ENCODE peak calls at places on chromosomes 13 and 19, in six cellular contexts. One of them, this sample, is unnamed.

GRCh38 chr19:35125746-35126623 is 8.9 kb downstream of the LGI4 start:
- DNase-seq in Caki2: no peak
- DNase-seq in D341Med: no peak
- DNase-seq in CD8-positive, alpha-beta memory T cell: no peak
- DNase-seq in neural progenitor cell: no peak
- DNase-seq in AG04450: no peak
- DNase-seq in this sample: no peak

GRCh38 chr13:29771247-29771646 is 79.2 kb downstream of the UBL3 start:
- DNase-seq in Caki2: peak
- DNase-seq in D341Med: no peak
- DNase-seq in CD8-positive, alpha-beta memory T cell: peak
- DNase-seq in neural progenitor cell: peak
- DNase-seq in AG04450: no peak
- DNase-seq in this sample: no peak

GRCh38 chr19:7000816-7001215 is 20.4 kb downstream of the MBD3L2B start:
- DNase-seq in Caki2: no peak
- DNase-seq in D341Med: no peak
- DNase-seq in CD8-positive, alpha-beta memory T cell: no peak
- DNase-seq in neural progenitor cell: no peak
- DNase-seq in AG04450: no peak
- DNase-seq in this sample: no peak

GRCh38 chr13:66159526-66159925 is 1070.6 kb downstream of the PCDH9 start:
- DNase-seq in Caki2: peak
- DNase-seq in D341Med: no peak
- DNase-seq in CD8-positive, alpha-beta memory T cell: no peak
- DNase-seq in neural progenitor cell: no peak
- DNase-seq in AG04450: no peak
- DNase-seq in this sample: no peak

GRCh38 chr13:32019612-32020233 is 11.9 kb upstream of the FRY start:
- DNase-seq in Caki2: peak
- DNase-seq in D341Med: peak
- DNase-seq in CD8-positive, alpha-beta memory T cell: peak
- DNase-seq in neural progenitor cell: peak
- DNase-seq in AG04450: peak
- DNase-seq in this sample: no peak

GRCh38 chr13:63048648-63049047 is 1633.0 kb upstream of the PCDH20 start:
- DNase-seq in Caki2: no peak
- DNase-seq in D341Med: no peak
- DNase-seq in CD8-positive, alpha-beta memory T cell: no peak
- DNase-seq in neural progenitor cell: no peak
- DNase-seq in AG04450: no peak
- DNase-seq in this sample: no peak

GRCh38 chr13:34867590-34867989 is 74.5 kb upstream of the NBEA start:
- DNase-seq in Caki2: peak
- DNase-seq in D341Med: no peak
- DNase-seq in CD8-positive, alpha-beta memory T cell: no peak
- DNase-seq in neural progenitor cell: no peak
- DNase-seq in AG04450: no peak
- DNase-seq in this sample: no peak

GRCh38 chr19:36136975-36137686 is 2.7 kb upstream of the CAPNS1 start:
- DNase-seq in Caki2: peak
- DNase-seq in D341Med: peak
- DNase-seq in CD8-positive, alpha-beta memory T cell: no peak
- DNase-seq in neural progenitor cell: no peak
- DNase-seq in AG04450: no peak
- DNase-seq in this sample: no peak

GRCh38 chr19:49536921-49537462 is 9.2 kb downstream of the RCN3 start:
- DNase-seq in Caki2: no peak
- DNase-seq in D341Med: no peak
- DNase-seq in CD8-positive, alpha-beta memory T cell: no peak
- DNase-seq in neural progenitor cell: no peak
- DNase-seq in AG04450: no peak
- DNase-seq in this sample: no peak

GRCh38 chr13:42048323-42048624 is 174 bp upstream of the DGKH start:
- DNase-seq in Caki2: no peak
- DNase-seq in D341Med: no peak
- DNase-seq in CD8-positive, alpha-beta memory T cell: peak
- DNase-seq in neural progenitor cell: no peak
- DNase-seq in AG04450: no peak
- DNase-seq in this sample: no peak

GRCh38 chr13:41767801-41768200 is 193.1 kb downstream of the VWA8 start:
- DNase-seq in Caki2: no peak
- DNase-seq in D341Med: no peak
- DNase-seq in CD8-positive, alpha-beta memory T cell: no peak
- DNase-seq in neural progenitor cell: no peak
- DNase-seq in AG04450: no peak
- DNase-seq in this sample: no peak

GRCh38 chr13:98320561-98321105 is 143.6 kb upstream of the RNF113B start:
- DNase-seq in Caki2: no peak
- DNase-seq in D341Med: no peak
- DNase-seq in CD8-positive, alpha-beta memory T cell: no peak
- DNase-seq in neural progenitor cell: no peak
- DNase-seq in AG04450: no peak
- DNase-seq in this sample: no peak

GRCh38 chr13:98826156-98826555 is 73.7 kb upstream of the SLC15A1 start:
- DNase-seq in Caki2: no peak
- DNase-seq in D341Med: no peak
- DNase-seq in CD8-positive, alpha-beta memory T cell: no peak
- DNase-seq in neural progenitor cell: peak
- DNase-seq in AG04450: no peak
- DNase-seq in this sample: no peak

GRCh38 chr19:49663224-49663623 is 2.4 kb downstream of the IRF3 start:
- DNase-seq in Caki2: no peak
- DNase-seq in D341Med: no peak
- DNase-seq in CD8-positive, alpha-beta memory T cell: no peak
- DNase-seq in neural progenitor cell: no peak
- DNase-seq in AG04450: no peak
- DNase-seq in this sample: no peak

GRCh38 chr19:42374826-42375376 is 15.2 kb downstream of the CNFN start:
- DNase-seq in Caki2: no peak
- DNase-seq in D341Med: no peak
- DNase-seq in CD8-positive, alpha-beta memory T cell: no peak
- DNase-seq in neural progenitor cell: no peak
- DNase-seq in AG04450: no peak
- DNase-seq in this sample: no peak

GRCh38 chr19:21143846-21144245 is 2.0 kb downstream of the ZNF431 start:
- DNase-seq in Caki2: no peak
- DNase-seq in D341Med: no peak
- DNase-seq in CD8-positive, alpha-beta memory T cell: no peak
- DNase-seq in neural progenitor cell: no peak
- DNase-seq in AG04450: no peak
- DNase-seq in this sample: no peak

GRCh38 chr19:10899171-10899653 is 27.9 kb downstream of the CARM1 start:
- DNase-seq in Caki2: no peak
- DNase-seq in D341Med: no peak
- DNase-seq in CD8-positive, alpha-beta memory T cell: no peak
- DNase-seq in neural progenitor cell: no peak
- DNase-seq in AG04450: no peak
- DNase-seq in this sample: no peak

GRCh38 chr19:54203151-54203611 is 2.5 kb downstream of the RPS9 start:
- DNase-seq in Caki2: peak
- DNase-seq in D341Med: no peak
- DNase-seq in CD8-positive, alpha-beta memory T cell: no peak
- DNase-seq in neural progenitor cell: no peak
- DNase-seq in AG04450: no peak
- DNase-seq in this sample: no peak

GRCh38 chr19:14544977-14545715 is 15.8 kb downstream of the TECR start:
- DNase-seq in Caki2: peak
- DNase-seq in D341Med: peak
- DNase-seq in CD8-positive, alpha-beta memory T cell: no peak
- DNase-seq in neural progenitor cell: no peak
- DNase-seq in AG04450: no peak
- DNase-seq in this sample: no peak